ENCODE peak calls at places on chromosomes 1 and 21, in ten cellular contexts. Q, S, A, V, G, I, E, K, L and T are unnamed samples.

GRCh38 chr1:5798151-5798730 is 194.0 kb downstream of the NPHP4 start:
- DNase-seq in E (no peak), L (no peak), Q (no peak), I (no peak), S (no peak), A (no peak), K (no peak), G (no peak), V (no peak), T (no peak)

GRCh38 chr1:16905112-16905855 is 9.5 kb downstream of the RNU1-2 start:
- DNase-seq in L (peak), A (peak), I (peak), S (no peak), G (no peak), E (no peak), Q (peak), V (no peak), K (peak), T (peak)

GRCh38 chr21:25568230-25568629 is 39.1 kb downstream of the MRPL39 start:
- DNase-seq in G (peak), V (no peak), S (no peak), E (no peak), K (no peak), A (no peak), Q (peak), I (no peak), L (peak), T (no peak)

GRCh38 chr1:152013664-152014237 is 20.1 kb upstream of the S100A10 start:
- DNase-seq in G (peak), Q (no peak), I (no peak), A (no peak), L (peak), E (peak), K (no peak), S (no peak), V (no peak), T (no peak)

GRCh38 chr1:34379911-34380310 is 203.2 kb downstream of the C1orf94 start:
- DNase-seq in I (no peak), G (no peak), V (no peak), K (no peak), E (no peak), S (no peak), Q (no peak), A (no peak), L (no peak), T (no peak)

GRCh38 chr1:159918041-159918917 is 7.0 kb downstream of the TAGLN2 start:
- DNase-seq in G (no peak), Q (peak), V (no peak), A (no peak), S (no peak), K (no peak), L (peak), I (no peak), E (no peak), T (no peak)

GRCh38 chr1:29602203-29602602 is 365.9 kb downstream of the PTPRU start:
- DNase-seq in A (no peak), E (no peak), G (no peak), Q (no peak), K (no peak), L (no peak), V (no peak), S (no peak), I (no peak), T (no peak)

GRCh38 chr1:87017994-87018672 is 103.7 kb downstream of the HS2ST1 start:
- DNase-seq in I (peak), G (no peak), A (no peak), V (no peak), L (no peak), Q (peak), K (no peak), S (no peak), E (no peak), T (no peak)

GRCh38 chr21:15797577-15798363 is 68.0 kb downstream of the USP25 start:
- DNase-seq in L (peak), A (no peak), Q (no peak), G (no peak), I (no peak), S (no peak), K (no peak), V (no peak), E (no peak), T (no peak)

GRCh38 chr1:206513312-206514111 is 6.2 kb downstream of the RASSF5 start:
- DNase-seq in L (peak), G (peak), I (no peak), Q (peak), V (peak), A (peak), E (no peak), K (no peak), S (peak), T (no peak)

GRCh38 chr1:226827968-226828513 is 42.4 kb upstream of the PSEN2 start:
- DNase-seq in S (peak), L (peak), I (peak), V (peak), E (peak), Q (peak), A (peak), K (peak), G (peak), T (peak)

GRCh38 chr1:56525463-56526155 is 53.8 kb downstream of the PLPP3 start:
- DNase-seq in L (no peak), V (peak), S (peak), A (no peak), Q (no peak), E (peak), G (no peak), I (no peak), K (peak), T (no peak)

GRCh38 chr1:23567629-23567995 is 8.3 kb upstream of the ID3 start:
- DNase-seq in G (no peak), A (no peak), V (no peak), I (no peak), Q (no peak), K (no peak), E (no peak), S (no peak), L (no peak), T (no peak)

GRCh38 chr1:182615468-182616129 is 11.4 kb upstream of the RGS16 start:
- DNase-seq in S (no peak), V (peak), L (peak), A (no peak), G (peak), I (no peak), E (no peak), Q (peak), K (no peak), T (no peak)

GRCh38 chr1:206635983-206636354 is 633 bp downstream of the DYRK3 start:
- DNase-seq in V (no peak), G (no peak), S (no peak), A (no peak), I (no peak), K (no peak), Q (no peak), L (no peak), E (no peak), T (no peak)

GRCh38 chr1:60984066-60984799 is 98.1 kb upstream of the NFIA start:
- DNase-seq in A (no peak), L (peak), S (peak), V (peak), Q (peak), K (no peak), G (no peak), E (no peak), I (no peak), T (no peak)

GRCh38 chr1:29931477-29932175 is 695.3 kb downstream of the PTPRU start:
- DNase-seq in Q (no peak), G (no peak), S (no peak), E (no peak), L (no peak), I (no peak), V (no peak), K (no peak), A (no peak), T (no peak)

GRCh38 chr21:41977034-41977950 is 23.5 kb upstream of the C2CD2 start:
- DNase-seq in I (no peak), Q (no peak), E (no peak), L (no peak), V (peak), S (no peak), A (no peak), G (peak), K (no peak), T (no peak)

GRCh38 chr1:203289281-203289981 is 15.9 kb upstream of the BTG2 start:
- DNase-seq in Q (no peak), L (no peak), G (peak), E (peak), A (no peak), K (peak), S (no peak), V (no peak), I (no peak), T (no peak)

GRCh38 chr1:41742219-41742618 is 176.5 kb downstream of the HIVEP3 start:
- DNase-seq in L (peak), E (no peak), S (no peak), I (no peak), A (no peak), G (no peak), K (no peak), V (no peak), Q (peak), T (no peak)

GRCh38 chr1:92961131-92961895 is at the start of gene DIPK1A:
- DNase-seq in L (peak), K (peak), Q (peak), V (peak), I (no peak), E (peak), S (peak), G (peak), A (no peak), T (no peak)

GRCh38 chr21:43825936-43826622 is 36.7 kb downstream of the RRP1 start:
- DNase-seq in G (no peak), V (no peak), E (peak), L (no peak), S (no peak), K (no peak), I (no peak), A (no peak), Q (no peak), T (no peak)

GRCh38 chr21:44845418-44846200 is 27.7 kb upstream of the SUMO3 start:
- DNase-seq in E (peak), K (no peak), Q (peak), I (no peak), L (peak), G (peak), V (peak), A (no peak), S (no peak), T (no peak)
- H3K4me3 ChIP-seq in E (peak), K (peak), Q (peak), I (no peak), L (peak), G (peak), V (peak), A (peak), S (no peak), T (peak)

DNA sequence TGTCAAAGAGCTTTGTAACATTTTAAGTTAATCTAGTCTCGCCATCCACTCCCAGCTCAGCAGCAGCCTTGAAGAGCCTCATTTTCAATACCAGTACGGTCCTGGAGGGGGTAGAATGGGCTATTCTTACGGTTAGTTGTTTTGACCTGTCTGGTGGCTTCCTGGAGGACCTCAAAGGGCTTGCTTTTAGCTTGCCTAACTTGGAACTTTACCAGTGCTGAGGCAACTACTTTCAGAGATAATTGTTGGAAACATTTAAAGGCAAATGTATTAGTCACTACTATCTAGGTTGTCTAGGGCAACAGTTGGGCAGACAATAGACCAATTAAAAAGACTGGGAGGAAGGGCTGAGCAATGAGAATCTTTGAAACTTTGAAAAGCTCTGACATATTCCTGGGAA is 56.0 kb downstream of the TTLL7 start:
- DNase-seq in K (no peak), G (no peak), L (no peak), S (no peak), I (no peak), V (no peak), E (no peak), A (no peak), Q (peak), T (no peak)
- TF ChIP-seq CTCF in K (no peak), G (no peak), L (no peak), S (no peak), I (no peak), V (no peak), E (no peak), A (no peak), Q (no peak), T (no peak)

GRCh38 chr1:181556606-181557005 is 73.3 kb downstream of the CACNA1E start:
- DNase-seq in Q (no peak), E (no peak), L (no peak), G (no peak), A (no peak), I (no peak), V (no peak), S (no peak), K (no peak), T (no peak)
- H3K4me3 ChIP-seq in Q (no peak), E (no peak), L (no peak), G (no peak), A (no peak), I (no peak), V (no peak), S (no peak), K (no peak), T (no peak)

DNA sequence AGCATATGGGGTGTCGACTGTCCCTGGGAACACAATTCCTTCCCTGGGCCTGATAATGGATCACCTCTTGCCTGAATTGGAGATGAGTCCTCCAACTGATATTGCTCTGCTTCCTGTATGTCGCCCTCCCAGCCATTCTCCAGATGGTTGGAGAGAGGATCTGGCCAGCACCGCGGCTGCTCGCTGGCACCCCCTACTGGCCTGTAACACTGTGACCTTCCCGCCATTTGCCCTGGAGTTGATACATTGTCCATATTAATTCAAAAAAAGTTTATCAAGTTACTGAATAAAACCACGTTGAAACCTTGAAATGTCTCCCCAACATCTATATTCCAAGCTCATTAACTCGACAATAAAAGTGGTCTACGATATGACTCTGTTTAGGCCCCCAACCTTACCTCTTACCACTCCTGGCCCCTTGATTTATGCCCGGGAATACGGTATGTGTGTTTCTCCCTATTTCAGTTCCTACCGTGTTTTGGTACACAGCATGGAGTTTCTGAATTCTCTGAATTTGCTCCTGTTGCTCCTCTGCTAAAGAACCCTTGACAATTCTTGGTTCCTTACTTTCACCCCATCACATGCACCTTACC is 241.8 kb upstream of the KIAA0040 start:
- DNase-seq in A (no peak), V (no peak), E (no peak), I (no peak), G (no peak), S (no peak), L (no peak), K (no peak), Q (no peak), T (no peak)
- TF ChIP-seq CTCF in A (peak), V (no peak), E (no peak), I (peak), G (no peak), S (no peak), L (peak), K (peak), Q (no peak), T (peak)

GRCh38 chr1:154222518-154222917 is 1.8 kb downstream of the UBAP2L start:
- DNase-seq in K (no peak), Q (no peak), L (peak), A (no peak), I (no peak), E (no peak), G (no peak), S (no peak), V (no peak), T (no peak)
- H3K4me3 ChIP-seq in K (peak), Q (peak), L (peak), A (peak), I (no peak), E (peak), G (no peak), S (no peak), V (peak), T (peak)

GRCh38 chr1:85612704-85613361 is 32.3 kb downstream of the CCN1 start:
- DNase-seq in S (no peak), I (peak), A (no peak), G (no peak), K (no peak), V (no peak), E (no peak), L (peak), Q (peak), T (peak)
- TF ChIP-seq CTCF in S (no peak), I (peak), A (peak), G (peak), K (peak), V (no peak), E (no peak), L (peak), Q (peak), T (peak)

DNA sequence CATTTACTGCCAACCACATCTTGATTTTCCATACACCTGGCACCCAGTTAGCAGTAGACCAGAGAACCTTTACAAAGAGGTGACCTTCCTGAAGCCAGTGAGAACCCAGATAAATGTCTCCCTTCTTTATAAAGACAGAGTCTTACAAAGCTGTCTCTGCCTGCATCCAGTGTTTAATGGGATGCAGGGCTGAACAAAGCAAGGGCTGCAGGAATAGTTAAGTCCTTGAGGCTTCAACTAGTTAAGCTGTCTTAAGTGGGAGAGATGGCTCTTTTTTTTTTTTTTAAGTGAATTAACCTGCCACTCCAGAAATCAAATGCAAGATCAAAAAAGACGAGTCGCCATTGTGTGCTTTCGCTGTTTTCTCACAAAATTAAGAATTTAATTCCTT is 1.5 kb downstream of the AHCYL1 start:
- DNase-seq in E (no peak), G (no peak), K (no peak), S (no peak), V (no peak), I (no peak), A (no peak), L (no peak), Q (no peak), T (no peak)
- H3K4me3 ChIP-seq in E (peak), G (peak), K (peak), S (no peak), V (peak), I (peak), A (peak), L (peak), Q (peak), T (peak)

DNA sequence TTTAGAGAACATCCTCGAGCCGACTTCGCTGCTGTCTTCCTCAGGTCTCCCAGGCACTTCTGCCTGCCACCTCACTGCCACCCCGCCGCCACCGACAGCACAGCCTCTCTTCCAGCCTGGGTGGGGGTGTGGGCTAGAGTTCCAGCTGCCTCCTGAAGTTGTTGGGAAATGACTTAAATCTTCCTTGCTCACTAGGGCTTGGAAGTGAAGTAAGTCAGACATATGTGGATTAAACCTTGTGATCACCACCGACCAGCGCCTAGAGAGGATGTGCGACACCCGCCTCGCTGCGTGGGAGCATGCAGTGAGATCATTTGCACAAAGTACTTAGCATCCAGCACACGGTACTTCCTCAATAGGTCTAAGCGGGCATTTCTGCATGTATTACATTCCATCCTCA is 71.4 kb upstream of the FAM20B start:
- DNase-seq in S (no peak), V (no peak), E (no peak), A (no peak), L (peak), G (no peak), I (no peak), K (no peak), Q (no peak), T (no peak)
- TF ChIP-seq CTCF in S (no peak), V (no peak), E (no peak), A (no peak), L (no peak), G (no peak), I (no peak), K (no peak), Q (no peak), T (no peak)

GRCh38 chr21:45168522-45168921 is 94.1 kb downstream of the ADARB1 start:
- DNase-seq in G (no peak), Q (no peak), S (no peak), K (no peak), V (no peak), E (no peak), L (no peak), A (no peak), I (no peak), T (no peak)

GRCh38 chr21:45169001-45169400 is 94.6 kb downstream of the ADARB1 start:
- DNase-seq in L (no peak), S (no peak), Q (no peak), G (no peak), E (no peak), I (no peak), A (no peak), V (no peak), K (no peak), T (no peak)

GRCh38 chr21:45169682-45170081 is 95.3 kb downstream of the ADARB1 start:
- DNase-seq in L (no peak), Q (no peak), I (no peak), G (no peak), K (no peak), A (no peak), E (no peak), V (no peak), S (no peak), T (no peak)

GRCh38 chr21:45166931-45167330 is 92.6 kb downstream of the ADARB1 start:
- DNase-seq in E (no peak), V (no peak), L (no peak), I (no peak), Q (no peak), A (no peak), S (no peak), K (no peak), G (no peak), T (no peak)

DNA sequence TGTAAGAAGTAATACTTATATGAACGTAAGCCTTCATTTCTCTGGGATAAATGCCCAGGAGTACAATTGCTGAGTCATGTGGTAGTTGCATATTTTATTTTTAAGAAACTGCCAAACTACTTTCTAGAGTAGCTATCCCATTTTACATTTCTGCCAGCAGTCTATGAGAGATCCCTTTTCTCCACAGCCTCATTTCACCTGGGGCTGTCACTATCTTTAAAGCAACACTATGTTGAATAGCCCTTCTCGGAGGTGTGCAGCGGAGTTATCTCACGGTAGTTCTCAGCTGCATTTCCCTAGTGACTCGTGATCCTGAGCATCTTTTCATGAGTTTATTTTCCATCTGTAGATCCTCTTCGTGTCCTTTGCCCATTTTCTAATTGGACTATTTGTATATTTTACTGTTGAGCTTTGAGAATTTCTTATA is 93.4 kb downstream of the ADARB1 start:
- DNase-seq in S (no peak), Q (peak), K (no peak), A (no peak), I (no peak), V (no peak), E (no peak), L (peak), G (no peak), T (no peak)
- H3K4me3 ChIP-seq in S (no peak), Q (no peak), K (no peak), A (no peak), I (no peak), V (no peak), E (no peak), L (no peak), G (no peak), T (no peak)

DNA sequence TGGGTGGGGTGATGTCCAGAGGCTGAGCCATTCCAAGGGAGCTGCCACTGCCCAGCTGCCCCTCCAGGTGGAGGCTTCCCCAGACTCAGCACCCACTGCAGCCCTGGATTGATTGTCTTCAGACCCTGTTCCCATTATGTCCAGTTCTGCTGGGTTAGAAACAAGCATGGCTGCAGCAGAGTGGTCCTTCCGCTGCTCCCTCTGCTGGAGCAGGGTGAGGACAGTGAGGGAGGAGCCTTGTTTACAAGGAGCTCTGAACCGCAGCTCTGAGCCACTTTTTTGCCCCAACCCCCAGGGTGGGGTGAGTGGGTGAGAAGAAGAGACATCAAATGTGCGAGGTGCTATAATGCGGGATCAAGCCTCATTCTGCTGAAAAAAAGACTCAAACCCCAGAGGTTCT is 2.3 kb downstream of the TNNT2 start:
- DNase-seq in S (no peak), I (no peak), G (no peak), K (no peak), E (no peak), L (no peak), V (no peak), A (no peak), Q (no peak), T (no peak)
- TF ChIP-seq CTCF in S (no peak), I (peak), G (no peak), K (no peak), E (no peak), L (peak), V (no peak), A (peak), Q (peak), T (peak)